ENCODE peak calls at places on chromosomes 13 and 19, in ten cellular contexts. L, C, W, H, Y, R, V, D, S and Q are unnamed samples.

GRCh38 chr19:16885166-16885565 is 3.6 kb upstream of the F2RL3 start:
- DNase-seq in L (no peak), C (no peak), W (no peak), H (peak), Y (no peak), R (no peak), V (no peak), D (no peak), S (no peak), Q (peak)

GRCh38 chr19:45443462-45444317 is 20.0 kb upstream of the ERCC1 start:
- DNase-seq in L (peak), C (peak), W (peak), H (peak), Y (peak), R (peak), V (peak), D (peak), S (no peak), Q (peak)

GRCh38 chr19:46654621-46655152 is 6.3 kb downstream of the DACT3 start:
- DNase-seq in L (no peak), C (no peak), W (peak), H (no peak), Y (no peak), R (no peak), V (no peak), D (peak), S (no peak), Q (no peak)

GRCh38 chr13:30718661-30719520 is 16.5 kb upstream of the ALOX5AP start:
- DNase-seq in L (no peak), C (no peak), W (no peak), H (peak), Y (no peak), R (no peak), V (no peak), D (no peak), S (peak), Q (peak)

GRCh38 chr13:103540394-103540793 is 474.2 kb upstream of the SLC10A2 start:
- DNase-seq in L (no peak), C (no peak), W (no peak), H (no peak), Y (no peak), R (no peak), V (no peak), D (no peak), S (no peak), Q (no peak)

GRCh38 chr13:80337706-80338105 is 3.2 kb downstream of the SPRY2 start:
- DNase-seq in L (no peak), C (no peak), W (no peak), H (peak), Y (no peak), R (no peak), V (no peak), D (no peak), S (no peak), Q (peak)

GRCh38 chr13:91369432-91369831 is 21.9 kb downstream of the MIR17HG start:
- DNase-seq in L (no peak), C (no peak), W (no peak), H (peak), Y (no peak), R (no peak), V (no peak), D (no peak), S (no peak), Q (peak)

GRCh38 chr19:4969772-4970531 is 1.0 kb downstream of the KDM4B start:
- DNase-seq in L (no peak), C (no peak), W (no peak), H (no peak), Y (no peak), R (no peak), V (no peak), D (peak), S (no peak), Q (peak)

GRCh38 chr13:46995874-46996273 is 99.0 kb upstream of the HTR2A start:
- DNase-seq in L (no peak), C (no peak), W (no peak), H (no peak), Y (no peak), R (no peak), V (no peak), D (no peak), S (no peak), Q (no peak)

GRCh38 chr13:33057019-33057785 is 41.0 kb downstream of the KL start:
- DNase-seq in L (no peak), C (no peak), W (no peak), H (peak), Y (no peak), R (no peak), V (no peak), D (peak), S (no peak), Q (peak)

GRCh38 chr19:49712397-49712859 is 21.5 kb downstream of the CPT1C start:
- DNase-seq in L (peak), C (peak), W (peak), H (peak), Y (peak), R (peak), V (no peak), D (peak), S (no peak), Q (peak)

GRCh38 chr19:5877869-5878268 is 7.5 kb upstream of the FUT5 start:
- DNase-seq in L (no peak), C (no peak), W (no peak), H (no peak), Y (no peak), R (no peak), V (no peak), D (no peak), S (no peak), Q (no peak)

GRCh38 chr13:98577823-98578285 is 947 bp upstream of the STK24 start:
- DNase-seq in L (no peak), C (no peak), W (peak), H (no peak), Y (no peak), R (peak), V (no peak), D (no peak), S (no peak), Q (no peak)

GRCh38 chr13:33108620-33109019 is 92.4 kb downstream of the KL start:
- DNase-seq in L (no peak), C (no peak), W (no peak), H (peak), Y (no peak), R (no peak), V (no peak), D (no peak), S (no peak), Q (peak)

GRCh38 chr13:113954046-113954841 is 19.6 kb downstream of the C13orf46 start:
- DNase-seq in L (no peak), C (no peak), W (no peak), H (no peak), Y (peak), R (peak), V (no peak), D (no peak), S (no peak), Q (no peak)

GRCh38 chr13:73608731-73609485 is 525.3 kb downstream of the KLF12 start:
- DNase-seq in L (no peak), C (no peak), W (peak), H (no peak), Y (no peak), R (no peak), V (no peak), D (no peak), S (no peak), Q (no peak)

GRCh38 chr19:3289971-3290569 is 65.6 kb downstream of the CELF5 start:
- DNase-seq in L (no peak), C (no peak), W (no peak), H (no peak), Y (no peak), R (no peak), V (no peak), D (no peak), S (no peak), Q (no peak)

GRCh38 chr13:112722433-112723250 is 32.8 kb downstream of the ATP11A start:
- DNase-seq in L (peak), C (peak), W (no peak), H (peak), Y (no peak), R (no peak), V (no peak), D (peak), S (peak), Q (peak)

GRCh38 chr19:45766293-45766918 is 2.6 kb downstream of the SIX5 start:
- DNase-seq in L (no peak), C (peak), W (no peak), H (no peak), Y (no peak), R (no peak), V (no peak), D (no peak), S (no peak), Q (no peak)

GRCh38 chr13:98900442-98900841 is 77.4 kb downstream of the DOCK9 start:
- DNase-seq in L (no peak), C (no peak), W (no peak), H (no peak), Y (no peak), R (no peak), V (no peak), D (no peak), S (no peak), Q (no peak)

GRCh38 chr19:46303702-46304397 is 7.0 kb downstream of the HIF3A start:
- DNase-seq in L (peak), C (peak), W (peak), H (peak), Y (peak), R (peak), V (no peak), D (peak), S (no peak), Q (peak)

GRCh38 chr13:109130093-109130835 is 500.9 kb downstream of the MYO16 start:
- DNase-seq in L (no peak), C (no peak), W (no peak), H (no peak), Y (no peak), R (no peak), V (no peak), D (no peak), S (no peak), Q (no peak)

GRCh38 chr13:51724721-51725120 is 79.2 kb downstream of the DHRS12 start:
- DNase-seq in L (no peak), C (no peak), W (no peak), H (no peak), Y (no peak), R (no peak), V (no peak), D (no peak), S (no peak), Q (peak)

GRCh38 chr19:51122112-51122981 is 2.4 kb upstream of the SIGLEC9 start:
- DNase-seq in L (no peak), C (peak), W (no peak), H (peak), Y (no peak), R (no peak), V (no peak), D (no peak), S (no peak), Q (peak)

GRCh38 chr13:44955421-44955820 is 33.9 kb downstream of the NUFIP1 start:
- DNase-seq in L (peak), C (no peak), W (no peak), H (no peak), Y (no peak), R (no peak), V (no peak), D (no peak), S (no peak), Q (no peak)

GRCh38 chr19:632228-633067 is 889 bp downstream of the POLRMT start:
- DNase-seq in L (peak), C (no peak), W (peak), H (peak), Y (peak), R (no peak), V (no peak), D (peak), S (no peak), Q (peak)

GRCh38 chr13:79631260-79631659 is 150.3 kb downstream of the NDFIP2 start:
- DNase-seq in L (peak), C (no peak), W (no peak), H (peak), Y (no peak), R (no peak), V (no peak), D (peak), S (no peak), Q (peak)

GRCh38 chr13:20702945-20703784 is at the start of gene IL17D:
- DNase-seq in L (peak), C (no peak), W (peak), H (no peak), Y (peak), R (peak), V (no peak), D (peak), S (no peak), Q (peak)

GRCh38 chr13:112664501-112665203 is 25.2 kb upstream of the ATP11A start:
- DNase-seq in L (no peak), C (no peak), W (no peak), H (peak), Y (no peak), R (no peak), V (no peak), D (no peak), S (no peak), Q (peak)

GRCh38 chr13:65959305-65959704 is 1270.8 kb downstream of the PCDH9 start:
- DNase-seq in L (no peak), C (no peak), W (no peak), H (peak), Y (no peak), R (no peak), V (no peak), D (no peak), S (no peak), Q (peak)

GRCh38 chr13:40539954-40540706 is 126.3 kb downstream of the FOXO1 start:
- DNase-seq in L (peak), C (no peak), W (no peak), H (peak), Y (no peak), R (no peak), V (no peak), D (peak), S (peak), Q (peak)

GRCh38 chr19:5172859-5173577 is 167.6 kb downstream of the PTPRS start:
- DNase-seq in L (peak), C (no peak), W (no peak), H (peak), Y (no peak), R (no peak), V (no peak), D (no peak), S (peak), Q (peak)

GRCh38 chr13:75636339-75637095 is 387 bp downstream of the LMO7 start:
- DNase-seq in L (peak), C (peak), W (peak), H (peak), Y (peak), R (peak), V (no peak), D (peak), S (no peak), Q (peak)

DNA sequence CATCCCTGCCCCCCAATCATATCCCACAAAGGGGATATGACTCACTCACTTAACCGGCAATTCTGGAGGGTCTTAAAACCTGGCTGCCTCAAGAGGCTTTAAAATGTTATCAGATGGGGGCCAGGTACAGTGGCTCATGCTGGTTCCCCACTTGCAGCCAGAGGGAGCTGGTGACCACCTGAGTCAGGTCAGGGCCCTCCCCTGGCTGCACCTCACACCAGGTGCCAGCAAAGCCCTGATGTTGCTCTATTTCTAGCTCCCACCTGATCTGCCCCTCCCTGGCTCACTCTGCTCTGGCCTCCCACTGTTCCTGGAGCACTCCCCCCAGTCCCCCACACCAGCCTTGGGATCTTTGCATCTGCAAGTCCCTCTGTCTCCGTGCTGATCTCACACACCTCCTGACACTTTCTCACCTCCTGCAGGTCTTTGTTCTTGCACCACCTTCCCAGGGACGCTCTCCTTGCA is 14.2 kb downstream of the HPN start:
- DNase-seq in L (peak), C (no peak), W (no peak), H (no peak), Y (no peak), R (no peak), V (no peak), D (peak), S (no peak), Q (no peak)
- TF ChIP-seq CTCF in L (peak), C (no peak), W (peak), H (peak), Y (no peak), R (no peak), V (no peak), D (peak), S (no peak), Q (no peak)

GRCh38 chr19:44072543-44073401 is 813 bp downstream of the ZNF284 start:
- DNase-seq in L (peak), C (no peak), W (no peak), H (peak), Y (no peak), R (no peak), V (no peak), D (peak), S (no peak), Q (peak)
- TF ChIP-seq CTCF in L (no peak), C (no peak), W (no peak), H (no peak), Y (no peak), R (no peak), V (no peak), D (no peak), S (no peak), Q (no peak)

GRCh38 chr19:36183455-36183741 is 31.1 kb downstream of the ZNF565 start:
- DNase-seq in L (no peak), C (no peak), W (no peak), H (no peak), Y (no peak), R (no peak), V (no peak), D (no peak), S (no peak), Q (no peak)
- TF ChIP-seq CTCF in L (no peak), C (no peak), W (no peak), H (no peak), Y (no peak), R (no peak), V (no peak), D (no peak), S (no peak), Q (no peak)

GRCh38 chr13:24052547-24052981 is 108.0 kb upstream of the SPATA13 start:
- DNase-seq in L (no peak), C (peak), W (no peak), H (peak), Y (no peak), R (no peak), V (no peak), D (no peak), S (no peak), Q (no peak)
- TF ChIP-seq CTCF in L (no peak), C (no peak), W (no peak), H (no peak), Y (no peak), R (no peak), V (no peak), D (no peak), S (no peak), Q (no peak)

DNA sequence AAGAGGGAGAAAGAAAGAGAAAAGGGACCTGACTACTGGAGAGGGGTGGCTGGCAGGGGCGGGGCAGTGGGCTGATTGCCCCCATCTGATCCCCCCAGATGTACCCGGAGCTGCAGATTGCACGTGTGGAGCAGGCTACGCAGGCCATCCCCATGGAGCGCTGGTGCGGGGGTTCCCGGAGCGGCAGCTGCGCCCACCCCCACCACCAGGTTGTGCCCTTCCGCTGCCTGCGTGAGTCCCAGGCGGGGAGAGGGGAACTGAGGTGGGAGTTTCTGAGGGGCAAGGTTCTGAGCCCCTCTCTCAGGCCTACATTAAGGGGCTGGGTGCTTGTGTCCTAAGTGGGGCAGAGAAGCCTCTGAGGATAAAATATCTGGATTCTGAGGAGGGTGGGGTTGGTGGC is 2.4 kb downstream of the APLP1 start:
- DNase-seq in L (no peak), C (no peak), W (no peak), H (no peak), Y (no peak), R (no peak), V (no peak), D (peak), S (no peak), Q (no peak)
- TF ChIP-seq CTCF in L (no peak), C (no peak), W (no peak), H (no peak), Y (no peak), R (no peak), V (no peak), D (peak), S (no peak), Q (no peak)

GRCh38 chr13:84684804-84685203 is 802.5 kb upstream of the SLITRK1 start:
- DNase-seq in L (no peak), C (no peak), W (no peak), H (no peak), Y (no peak), R (no peak), V (no peak), D (no peak), S (no peak), Q (no peak)

GRCh38 chr13:84684048-84684662 is 801.9 kb upstream of the SLITRK1 start:
- DNase-seq in L (no peak), C (no peak), W (no peak), H (no peak), Y (no peak), R (no peak), V (no peak), D (no peak), S (no peak), Q (no peak)

GRCh38 chr13:84686458-84686857 is 804.2 kb upstream of the SLITRK1 start:
- DNase-seq in L (no peak), C (no peak), W (no peak), H (no peak), Y (no peak), R (no peak), V (no peak), D (no peak), S (no peak), Q (no peak)

GRCh38 chr13:84686973-84687372 is 804.7 kb upstream of the SLITRK1 start:
- DNase-seq in L (no peak), C (no peak), W (no peak), H (no peak), Y (no peak), R (no peak), V (no peak), D (no peak), S (no peak), Q (no peak)

GRCh38 chr13:84683448-84683847 is 801.2 kb upstream of the SLITRK1 start:
- DNase-seq in L (no peak), C (no peak), W (no peak), H (no peak), Y (no peak), R (no peak), V (no peak), D (no peak), S (no peak), Q (no peak)
- TF ChIP-seq CTCF in L (no peak), C (no peak), W (no peak), H (no peak), Y (no peak), R (no peak), V (no peak), D (no peak), S (no peak), Q (no peak)

GRCh38 chr13:97257800-97258799 is 36.0 kb downstream of the MBNL2 start:
- DNase-seq in L (peak), C (peak), W (no peak), H (peak), Y (no peak), R (peak), V (peak), D (peak), S (no peak), Q (peak)
- TF ChIP-seq CTCF in L (no peak), C (no peak), W (no peak), H (peak), Y (no peak), R (no peak), V (no peak), D (peak), S (peak), Q (peak)

GRCh38 chr19:23259961-23260360 is 9.8 kb upstream of the ZNF724 start:
- DNase-seq in L (no peak), C (no peak), W (no peak), H (no peak), Y (no peak), R (no peak), V (no peak), D (no peak), S (no peak), Q (no peak)
- TF ChIP-seq CTCF in L (no peak), C (no peak), W (no peak), H (no peak), Y (no peak), R (no peak), V (no peak), D (no peak), S (no peak), Q (no peak)

DNA sequence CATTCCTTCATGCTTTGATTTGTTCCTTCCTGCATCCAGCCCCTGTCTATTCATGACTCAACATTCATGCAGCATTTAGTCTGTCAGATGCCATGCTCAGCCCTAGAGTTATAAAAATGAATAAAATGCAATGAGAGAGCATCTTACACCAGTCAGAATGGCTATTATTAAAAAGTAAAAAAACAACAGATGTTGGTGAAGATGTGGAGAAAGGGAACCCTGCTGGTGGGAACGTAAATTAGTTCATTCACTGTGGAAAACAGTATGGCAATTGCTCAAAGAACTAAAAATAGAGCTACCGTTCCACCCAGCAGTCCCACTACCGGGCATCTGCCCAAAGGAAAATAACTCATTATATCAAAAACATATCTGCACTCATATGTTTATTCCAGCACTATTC is 70.0 kb upstream of the GTF3A start:
- DNase-seq in L (no peak), C (no peak), W (no peak), H (peak), Y (no peak), R (no peak), V (no peak), D (no peak), S (peak), Q (peak)
- TF ChIP-seq CTCF in L (no peak), C (no peak), W (no peak), H (peak), Y (no peak), R (no peak), V (no peak), D (no peak), S (peak), Q (no peak)